ENCODE peak calls at places on chromosome 12, in eight cellular contexts. B, E, N, M, X, U, Y and S are unnamed samples.

GRCh38 chr12:115380509-115381120 is 696.6 kb upstream of the TBX3 start:
- DNase-seq in B (no peak), E (no peak), N (no peak), M (no peak), X (no peak), U (no peak), Y (no peak), S (no peak)

GRCh38 chr12:122909442-122910288 is 13.7 kb upstream of the VPS37B start:
- DNase-seq in B (no peak), E (no peak), N (no peak), M (no peak), X (no peak), U (no peak), Y (no peak), S (no peak)

GRCh38 chr12:29735604-29736003 is 48.1 kb downstream of the TMTC1 start:
- DNase-seq in B (no peak), E (no peak), N (no peak), M (no peak), X (no peak), U (no peak), Y (no peak), S (no peak)

GRCh38 chr12:752673-753400 is 458 bp downstream of the WNK1 start:
- DNase-seq in B (peak; percentile 53), E (peak; percentile 59), N (no peak), M (peak; percentile 74), X (peak; percentile 87), U (peak; percentile 72), Y (peak; percentile 94), S (peak; percentile 70)

GRCh38 chr12:8698132-8698829 is 490 bp downstream of the RIMKLB start:
- DNase-seq in B (peak; percentile 33), E (peak; percentile 46), N (no peak), M (peak; percentile 59), X (peak; percentile 84), U (peak; percentile 25), Y (peak; percentile 92), S (peak; percentile 76)

GRCh38 chr12:97308576-97309198 is 153.9 kb upstream of the RMST start:
- DNase-seq in B (peak; percentile 26), E (peak; percentile 72), N (peak; percentile 15), M (no peak), X (peak; percentile 58), U (peak; percentile 19), Y (no peak), S (no peak)

GRCh38 chr12:101087903-101088302 is 122.1 kb downstream of the SLC5A8 start:
- DNase-seq in B (no peak), E (no peak), N (no peak), M (no peak), X (no peak), U (no peak), Y (no peak), S (no peak)

GRCh38 chr12:10169094-10169493 is 2.8 kb downstream of the OLR1 start:
- DNase-seq in B (no peak), E (no peak), N (no peak), M (no peak), X (no peak), U (no peak), Y (no peak), S (no peak)

GRCh38 chr12:55996201-55996714 is 818 bp upstream of the SUOX start:
- DNase-seq in B (peak; percentile 39), E (peak; percentile 79), N (no peak), M (peak; percentile 40), X (peak; percentile 69), U (peak; percentile 35), Y (peak; percentile 79), S (no peak)

GRCh38 chr12:32159925-32160324 is 53.3 kb downstream of the BICD1 start:
- DNase-seq in B (peak; percentile 2), E (peak; percentile 19), N (no peak), M (no peak), X (no peak), U (no peak), Y (no peak), S (no peak)

GRCh38 chr12:32161040-32161439 is 54.4 kb downstream of the BICD1 start:
- DNase-seq in B (no peak), E (no peak), N (no peak), M (no peak), X (no peak), U (no peak), Y (no peak), S (no peak)

GRCh38 chr12:32159381-32159780 is 52.7 kb downstream of the BICD1 start:
- DNase-seq in B (no peak), E (no peak), N (no peak), M (no peak), X (no peak), U (no peak), Y (no peak), S (no peak)

GRCh38 chr12:32166510-32166909 is 59.9 kb downstream of the BICD1 start:
- DNase-seq in B (no peak), E (no peak), N (no peak), M (no peak), X (no peak), U (no peak), Y (no peak), S (no peak)

GRCh38 chr12:32163596-32163995 is 56.9 kb downstream of the BICD1 start:
- DNase-seq in B (no peak), E (no peak), N (no peak), M (no peak), X (no peak), U (no peak), Y (no peak), S (no peak)
- TF ChIP-seq CTCF in B (no peak), E (no peak), N (no peak), M (no peak), X (no peak), U (no peak), Y (no peak), S (no peak)

GRCh38 chr12:11653215-11653753 is 3.8 kb downstream of the ETV6 start:
- DNase-seq in B (peak; percentile 23), E (peak; percentile 54), N (peak; percentile 69), M (no peak), X (no peak), U (no peak), Y (no peak), S (no peak)

GRCh38 chr12:11658796-11659195 is 9.3 kb downstream of the ETV6 start:
- DNase-seq in B (peak; percentile 67), E (peak; percentile 42), N (no peak), M (no peak), X (no peak), U (no peak), Y (no peak), S (no peak)

GRCh38 chr12:11657511-11657910 is 8.0 kb downstream of the ETV6 start:
- DNase-seq in B (no peak), E (no peak), N (no peak), M (no peak), X (no peak), U (no peak), Y (no peak), S (no peak)

GRCh38 chr12:11654338-11654737 is 4.9 kb downstream of the ETV6 start:
- DNase-seq in B (no peak), E (no peak), N (peak; percentile 40), M (no peak), X (no peak), U (no peak), Y (no peak), S (no peak)

DNA sequence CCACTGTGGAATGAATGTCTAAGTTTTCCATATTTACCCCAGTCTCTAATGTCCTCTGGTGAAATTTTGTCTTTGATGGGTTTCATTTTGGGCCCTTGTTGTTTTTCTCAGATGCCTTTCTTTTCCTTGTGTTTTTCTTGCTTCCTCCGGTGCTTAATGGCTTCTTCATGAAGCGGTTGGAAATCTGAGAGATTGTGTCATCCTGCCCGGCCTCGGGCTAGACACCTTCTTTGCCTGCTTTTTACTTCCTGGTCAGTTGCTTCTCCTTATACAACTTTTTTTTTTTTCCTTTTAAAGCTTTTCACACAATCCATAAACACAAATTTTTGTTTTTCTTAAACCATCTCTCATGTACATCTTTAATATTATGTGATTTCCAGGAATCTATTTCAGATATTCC is 7.1 kb downstream of the ETV6 start:
- DNase-seq in B (peak; percentile 51), E (no peak), N (no peak), M (no peak), X (no peak), U (no peak), Y (no peak), S (no peak)
- H3K4me1 ChIP-seq in B (peaks cover 55% of the 10 kb centered on the region), E (peaks cover 46% of the 10 kb centered on the region), N (peaks cover 24% of the 10 kb centered on the region), M (peaks cover 34% of the 10 kb centered on the region), X (peaks cover 16% of the 10 kb centered on the region), U (peaks cover 6% of the 10 kb centered on the region), Y (peaks cover 100% of the 10 kb centered on the region), S (peaks cover 19% of the 10 kb centered on the region)

DNA sequence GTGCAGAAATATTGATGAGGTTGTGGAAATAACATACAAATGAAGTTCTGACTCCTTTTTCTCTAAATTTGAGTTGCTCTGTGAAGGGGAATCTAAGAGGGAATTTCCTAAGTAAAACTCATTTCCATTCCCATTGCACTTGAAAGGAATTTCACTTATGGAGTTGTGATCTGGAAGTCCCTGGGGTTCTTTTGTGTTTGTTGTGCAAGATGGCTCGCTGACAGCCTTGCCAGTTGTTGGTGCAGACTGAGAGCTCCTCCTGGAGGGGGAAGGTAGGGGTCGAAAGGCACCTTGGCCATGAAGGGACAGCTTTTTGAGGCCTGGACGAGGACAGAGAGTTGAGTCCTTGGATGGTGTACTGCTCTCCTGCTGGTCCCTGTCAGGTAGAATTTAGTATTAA is 72.0 kb downstream of the C12orf56 start:
- DNase-seq in B (no peak), E (peak; percentile 76), N (no peak), M (no peak), X (peak; percentile 5), U (no peak), Y (no peak), S (no peak)
- TF ChIP-seq CTCF in B (no peak), E (peak; percentile 32), N (no peak), M (no peak), X (no peak), U (peak; percentile 14), Y (no peak), S (no peak)

DNA sequence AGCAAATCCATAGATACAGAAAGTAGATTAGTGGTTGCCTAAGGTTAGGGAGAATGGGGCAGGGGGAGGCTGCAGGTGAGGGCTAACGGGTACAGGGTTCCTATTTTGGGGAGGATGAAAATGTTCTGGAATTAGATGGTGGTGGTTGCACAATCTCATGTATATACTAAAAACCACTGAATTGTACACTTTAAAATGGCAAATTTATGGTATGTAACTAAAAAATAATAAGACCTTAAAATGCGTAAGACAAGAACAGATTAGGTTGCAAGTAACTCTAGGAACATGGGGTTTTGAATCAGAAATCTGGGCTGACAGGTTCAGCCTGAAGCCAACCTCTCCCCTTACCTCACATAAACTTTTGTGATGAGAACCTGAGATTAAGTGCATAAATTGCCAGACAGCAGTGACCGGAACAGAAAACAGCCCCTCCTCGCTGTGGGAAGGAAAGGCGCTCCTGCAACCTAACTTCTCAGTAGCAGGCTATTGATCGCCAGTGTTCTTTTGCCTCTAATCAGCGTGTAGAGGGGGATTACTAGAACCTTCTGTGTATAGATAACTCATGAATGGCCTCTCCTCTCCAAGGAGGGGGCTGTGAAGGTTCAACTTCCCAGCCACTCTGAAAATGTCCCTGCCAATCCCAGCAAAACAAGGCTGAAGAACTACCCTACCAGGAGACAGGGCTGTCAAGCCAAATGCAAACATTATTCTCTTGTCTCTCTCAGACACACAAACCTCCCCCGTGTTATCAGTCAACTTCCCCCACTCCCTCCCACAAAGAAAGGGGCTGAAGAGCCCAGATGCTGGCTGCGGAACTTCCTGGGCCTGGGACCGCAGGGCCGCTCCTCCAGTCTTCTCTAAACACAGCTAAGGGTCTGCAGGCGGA is 1.9 kb downstream of the SSH1 start:
- DNase-seq in B (no peak), E (peak; percentile 69), N (no peak), M (no peak), X (no peak), U (no peak), Y (peak; percentile 25), S (no peak)
- H3K4me1 ChIP-seq in B (peaks cover 28% of the 10 kb centered on the region), E (peaks cover 24% of the 10 kb centered on the region), N (peaks cover 50% of the 10 kb centered on the region), M (peaks cover 38% of the 10 kb centered on the region), X (peaks cover 22% of the 10 kb centered on the region), U (no peaks in the 10 kb centered on the region), Y (peaks cover 91% of the 10 kb centered on the region), S (peaks cover 32% of the 10 kb centered on the region)